ENCODE peak calls at places on chromosomes 16 and 17, in six cellular contexts. Z, D, W, F, L and G are unnamed samples.

GRCh38 chr17:28500712-28501379 is 5.3 kb upstream of the FOXN1 start:
- DNase-seq in Z (no peak), D (no peak), W (no peak), F (no peak), L (no peak), G (no peak)

GRCh38 chr17:28404812-28405570 is 1.0 kb downstream of the SLC46A1 start:
- DNase-seq in Z (no peak), D (no peak), W (no peak), F (no peak), L (no peak), G (peak; percentile 25)

GRCh38 chr17:9456265-9456664 is 119.4 kb downstream of the STX8 start:
- DNase-seq in Z (no peak), D (no peak), W (no peak), F (no peak), L (no peak), G (no peak)

GRCh38 chr16:6209355-6209930 is 1111.8 kb upstream of the EEF2KMT start:
- DNase-seq in Z (no peak), D (no peak), W (no peak), F (no peak), L (no peak), G (no peak)

GRCh38 chr17:77494664-77495435 is 354.1 kb downstream of the SEC14L1 start:
- DNase-seq in Z (peak; percentile 73), D (no peak), W (peak; percentile 87), F (peak; percentile 48), L (no peak), G (peak; percentile 52)

GRCh38 chr16:56639045-56639444 is 579 bp downstream of the MT1A start:
- DNase-seq in Z (no peak), D (no peak), W (no peak), F (no peak), L (no peak), G (no peak)

GRCh38 chr17:3157218-3157617 is 29.9 kb upstream of the OR1G1 start:
- DNase-seq in Z (no peak), D (no peak), W (no peak), F (no peak), L (no peak), G (no peak)

GRCh38 chr16:1101573-1102332 is 5.7 kb upstream of the C1QTNF8 start:
- DNase-seq in Z (no peak), D (no peak), W (no peak), F (no peak), L (no peak), G (no peak)